ENCODE peak calls at places on chromosomes 6 and 20, in seven cellular contexts. O is NB4, K is kidney epithelial cell, D is HepG2, Z is lower leg skin, Y is mucosa of descending colon, P is chondrocyte. L is an unnamed sample.
A peak's percentile ranks its signal among the peaks of the same experiment; 100 is the strongest.

GRCh38 chr6:49906511-49906910 is 40.2 kb upstream of the CRISP1 start:
- DNase-seq in O (no peak), K (no peak), D (no peak), Z (no peak), Y (no peak), P (no peak), L (no peak)

GRCh38 chr6:2101213-2101612 is 144.2 kb downstream of the GMDS start:
- DNase-seq in O (peak; percentile 43), K (no peak), D (no peak), Z (no peak), Y (no peak), P (no peak), L (no peak)

GRCh38 chr6:136086686-136087085 is 163.4 kb downstream of the MTFR2 start:
- DNase-seq in O (no peak), K (no peak), D (no peak), Z (no peak), Y (no peak), P (no peak), L (no peak)

GRCh38 chr6:145789443-145789842 is 25.2 kb downstream of the FBXO30 start:
- DNase-seq in O (no peak), K (no peak), D (no peak), Z (no peak), Y (no peak), P (no peak), L (no peak)

GRCh38 chr6:3284436-3284876 is 25.7 kb downstream of the PSMG4 start:
- DNase-seq in O (no peak), K (no peak), D (no peak), Z (no peak), Y (no peak), P (peak; percentile 86), L (no peak)

GRCh38 chr20:24469116-24470030 is at the start of gene SYNDIG1:
- DNase-seq in O (no peak), K (no peak), D (no peak), Z (no peak), Y (no peak), P (no peak), L (no peak)

GRCh38 chr6:12990162-12990561 is 273.6 kb downstream of the PHACTR1 start:
- DNase-seq in O (no peak), K (no peak), D (no peak), Z (no peak), Y (no peak), P (no peak), L (no peak)

GRCh38 chr20:48467622-48468021 is 360.2 kb downstream of the PREX1 start:
- DNase-seq in O (peak; percentile 53), K (no peak), D (no peak), Z (no peak), Y (no peak), P (no peak), L (no peak)

GRCh38 chr20:19275038-19275629 is 62.7 kb downstream of the SLC24A3 start:
- DNase-seq in O (peak; percentile 79), K (no peak), D (no peak), Z (no peak), Y (no peak), P (no peak), L (no peak)

GRCh38 chr6:74066168-74066871 is 370.3 kb downstream of the CD109 start:
- DNase-seq in O (no peak), K (no peak), D (no peak), Z (no peak), Y (no peak), P (no peak), L (no peak)

GRCh38 chr20:58306421-58307261 is 2.9 kb upstream of the RAB22A start:
- DNase-seq in O (peak; percentile 88), K (peak; percentile 93), D (peak; percentile 37), Z (peak; percentile 23), Y (peak; percentile 66), P (no peak), L (peak; percentile 75)

DNA sequence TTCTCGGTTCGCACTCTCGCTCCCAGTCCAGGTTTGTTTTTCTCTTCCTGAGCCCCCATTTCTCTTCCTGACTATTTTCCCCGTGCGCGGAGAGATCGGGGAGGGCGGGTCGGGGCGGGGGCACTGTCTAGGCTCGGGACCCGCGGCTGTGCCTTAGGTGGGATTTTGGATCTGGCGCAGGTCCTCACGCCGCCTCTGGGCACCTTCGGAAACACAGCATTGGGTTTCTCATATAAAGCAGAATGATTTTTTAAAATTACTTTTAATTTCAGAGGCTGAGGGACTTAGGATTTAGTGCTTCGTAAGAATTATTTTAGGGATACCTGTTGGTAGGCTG is 324 bp downstream of the STX11 start:
- DNase-seq in O (peak; percentile 55), K (no peak), D (no peak), Z (no peak), Y (peak; percentile 58), P (no peak), L (peak; percentile 46)
- TF ChIP-seq CTCF in O (peak; percentile 20), K (peak; percentile 20), D (no peak), Z (no peak), Y (no peak), P (peak; percentile 74), L (peak; percentile 11)

GRCh38 chr6:107079429-107079828 is 35.9 kb downstream of the BEND3 start:
- DNase-seq in O (peak; percentile 46), K (no peak), D (peak; percentile 16), Z (no peak), Y (no peak), P (no peak), L (no peak)
- TF ChIP-seq CTCF in O (no peak), K (no peak), D (peak; percentile 12), Z (no peak), Y (no peak), P (no peak), L (no peak)

GRCh38 chr6:77740380-77740779 is 87.5 kb downstream of the MEI4 start:
- DNase-seq in O (peak; percentile 30), K (no peak), D (peak; percentile 18), Z (no peak), Y (no peak), P (no peak), L (no peak)
- TF ChIP-seq CTCF in O (no peak), K (peak; percentile 1), D (peak; percentile 49), Z (no peak), Y (no peak), P (peak; percentile 87), L (peak; percentile 39)

GRCh38 chr20:418858-419365 is 10.8 kb downstream of the RBCK1 start:
- DNase-seq in O (no peak), K (no peak), D (no peak), Z (no peak), Y (no peak), P (no peak), L (no peak)

GRCh38 chr20:420169-420620 is 12.1 kb downstream of the RBCK1 start:
- DNase-seq in O (no peak), K (no peak), D (no peak), Z (no peak), Y (no peak), P (no peak), L (no peak)

GRCh38 chr20:417801-418342 is 9.8 kb downstream of the RBCK1 start:
- DNase-seq in O (no peak), K (no peak), D (no peak), Z (no peak), Y (no peak), P (no peak), L (peak; percentile 28)

GRCh38 chr20:420721-421574 is 12.8 kb downstream of the RBCK1 start:
- DNase-seq in O (peak; percentile 48), K (no peak), D (no peak), Z (no peak), Y (peak; percentile 90), P (no peak), L (peak; percentile 74)

DNA sequence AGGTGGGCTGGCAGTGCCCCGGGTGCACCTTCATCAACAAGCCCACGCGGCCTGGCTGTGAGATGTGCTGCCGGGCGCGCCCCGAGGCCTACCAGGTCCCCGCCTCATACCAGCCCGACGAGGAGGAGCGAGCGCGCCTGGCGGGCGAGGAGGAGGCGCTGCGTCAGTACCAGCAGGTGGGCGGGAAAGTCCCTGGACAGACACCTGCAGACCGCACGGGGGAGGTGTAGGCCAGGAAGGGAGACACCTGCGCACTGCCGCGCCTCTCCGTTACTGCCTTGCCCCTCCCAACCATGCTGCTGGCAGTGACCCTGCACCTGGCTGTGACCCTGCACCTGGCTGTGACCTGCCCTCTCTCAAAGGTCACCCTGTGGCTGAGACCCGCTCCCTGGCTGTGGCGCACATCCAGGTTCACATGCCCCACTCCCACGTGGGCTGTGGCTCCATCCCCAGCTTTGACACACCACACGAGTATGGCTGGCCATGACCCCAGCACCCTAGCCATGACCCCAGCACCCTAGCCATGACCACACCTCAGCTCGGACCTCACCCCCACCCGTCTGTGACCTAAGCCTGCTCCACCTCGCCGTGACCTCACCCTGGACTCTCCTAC is 11.6 kb downstream of the RBCK1 start:
- DNase-seq in O (no peak), K (no peak), D (no peak), Z (no peak), Y (peak; percentile 93), P (no peak), L (peak; percentile 91)
- TF ChIP-seq CTCF in O (no peak), K (no peak), D (no peak), Z (no peak), Y (peak; percentile 34), P (no peak), L (no peak)

GRCh38 chr6:37501632-37502466 is 2.2 kb upstream of the CCDC167 start:
- DNase-seq in O (no peak), K (no peak), D (no peak), Z (no peak), Y (no peak), P (peak; percentile 34), L (peak; percentile 40)

GRCh38 chr6:37496951-37497885 is 2.5 kb downstream of the CCDC167 start:
- DNase-seq in O (no peak), K (no peak), D (no peak), Z (no peak), Y (no peak), P (no peak), L (no peak)

GRCh38 chr6:37502703-37503485 is 3.2 kb upstream of the CCDC167 start:
- DNase-seq in O (no peak), K (no peak), D (no peak), Z (no peak), Y (no peak), P (no peak), L (peak; percentile 30)

GRCh38 chr6:37500294-37500608 is 558 bp upstream of the CCDC167 start:
- DNase-seq in O (no peak), K (no peak), D (no peak), Z (no peak), Y (no peak), P (no peak), L (no peak)

GRCh38 chr6:37499433-37500293 is at the start of gene CCDC167:
- DNase-seq in O (peak; percentile 92), K (peak; percentile 87), D (peak; percentile 98), Z (peak; percentile 91), Y (peak; percentile 96), P (peak; percentile 98), L (peak; percentile 97)
- TF ChIP-seq CTCF in O (no peak), K (no peak), D (peak; percentile 7), Z (no peak), Y (no peak), P (no peak), L (no peak)

L was measured in Peyer's patch.